ENCODE peak calls at places on chromosome 1, in seven cellular contexts. W, X, S, U, M, A and K are unnamed samples.

GRCh38 chr1:164466429-164466828 is 92.6 kb upstream of the PBX1 start:
- DNase-seq in W (no peak), X (no peak), S (no peak), U (no peak), M (no peak), A (no peak), K (no peak)

GRCh38 chr1:18597159-18598042 is 33.2 kb upstream of the PAX7 start:
- DNase-seq in W (peak; percentile 90), X (no peak), S (peak; percentile 77), U (peak; percentile 81), M (no peak), A (peak; percentile 18), K (no peak)

GRCh38 chr1:150789396-150789795 is 18.7 kb downstream of the CTSK start:
- DNase-seq in W (no peak), X (no peak), S (no peak), U (no peak), M (no peak), A (no peak), K (no peak)

GRCh38 chr1:233689017-233689747 is 75.3 kb downstream of the KCNK1 start:
- DNase-seq in W (no peak), X (no peak), S (no peak), U (no peak), M (no peak), A (no peak), K (no peak)

GRCh38 chr1:246497331-246497915 is 9.7 kb downstream of the SMYD3 start:
- DNase-seq in W (no peak), X (no peak), S (peak; percentile 64), U (peak; percentile 66), M (peak; percentile 60), A (peak; percentile 72), K (peak; percentile 48)

GRCh38 chr1:167774710-167775109 is 52.9 kb downstream of the MPZL1 start:
- DNase-seq in W (no peak), X (no peak), S (no peak), U (no peak), M (no peak), A (no peak), K (no peak)

GRCh38 chr1:33348194-33348593 is 27.3 kb upstream of the A3GALT2 start:
- DNase-seq in W (no peak), X (no peak), S (no peak), U (no peak), M (no peak), A (no peak), K (no peak)

GRCh38 chr1:44289530-44289929 is 65.5 kb downstream of the ERI3 start:
- DNase-seq in W (no peak), X (no peak), S (no peak), U (peak; percentile 24), M (no peak), A (no peak), K (no peak)

GRCh38 chr1:70685300-70686286 is 274.5 kb downstream of the CTH start:
- DNase-seq in W (peak; percentile 71), X (peak; percentile 13), S (peak; percentile 57), U (peak; percentile 60), M (peak; percentile 41), A (peak; percentile 68), K (peak; percentile 55)

GRCh38 chr1:43901562-43901961 is 32.0 kb upstream of the ARTN start:
- DNase-seq in W (no peak), X (no peak), S (no peak), U (peak; percentile 36), M (no peak), A (no peak), K (no peak)

GRCh38 chr1:209692296-209692695 is 12.3 kb upstream of the HSD11B1 start:
- DNase-seq in W (no peak), X (no peak), S (no peak), U (no peak), M (no peak), A (no peak), K (no peak)

GRCh38 chr1:81915937-81916336 is 115.2 kb downstream of the ADGRL2 start:
- DNase-seq in W (no peak), X (no peak), S (no peak), U (no peak), M (no peak), A (no peak), K (no peak)

GRCh38 chr1:81907569-81907968 is 106.8 kb downstream of the ADGRL2 start:
- DNase-seq in W (no peak), X (no peak), S (no peak), U (no peak), M (no peak), A (no peak), K (no peak)

DNA sequence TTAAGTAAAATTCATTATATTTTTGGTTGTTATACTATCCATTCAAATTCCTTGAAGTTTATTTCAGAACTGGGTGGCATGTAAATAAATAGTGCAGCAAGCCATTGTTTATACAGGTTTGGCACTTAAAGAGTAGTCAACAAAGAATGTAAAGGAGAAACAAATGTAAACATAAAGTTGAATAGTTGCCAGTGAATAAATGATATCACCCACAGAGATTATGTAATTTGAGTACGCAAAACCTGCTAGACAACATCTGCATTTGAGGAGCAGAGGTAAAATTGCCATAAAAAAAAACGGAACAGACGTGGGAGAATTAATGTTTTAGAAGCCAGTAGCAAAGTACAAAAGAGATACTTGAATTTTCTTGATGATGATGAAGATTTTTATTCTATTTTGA is 111.6 kb downstream of the ADGRL2 start:
- DNase-seq in W (no peak), X (no peak), S (no peak), U (no peak), M (no peak), A (no peak), K (no peak)
- TF ChIP-seq SIN3A in W (no peak), X (no peak), S (no peak), U (no peak), M (no peak), A (no peak), K (no peak)

GRCh38 chr1:156795374-156795733 is 21.3 kb downstream of the SH2D2A start:
- DNase-seq in W (no peak), X (no peak), S (no peak), U (no peak), M (no peak), A (no peak), K (no peak)

GRCh38 chr1:156797212-156797871 is 19.3 kb downstream of the SH2D2A start:
- DNase-seq in W (no peak), X (no peak), S (peak; percentile 68), U (peak; percentile 76), M (peak; percentile 33), A (peak; percentile 55), K (peak; percentile 45)

GRCh38 chr1:156794506-156795373 is 21.9 kb downstream of the SH2D2A start:
- DNase-seq in W (no peak), X (no peak), S (no peak), U (no peak), M (no peak), A (peak; percentile 60), K (no peak)

GRCh38 chr1:156796340-156797097 is 20.1 kb downstream of the SH2D2A start:
- DNase-seq in W (no peak), X (no peak), S (peak; percentile 26), U (no peak), M (no peak), A (no peak), K (no peak)

GRCh38 chr1:156795787-156796186 is 20.9 kb downstream of the SH2D2A start:
- DNase-seq in W (no peak), X (no peak), S (no peak), U (no peak), M (no peak), A (peak; percentile 79), K (no peak)
- H3K36me3 ChIP-seq in W (peaks cover 33% of the 10 kb centered on the region), X (peaks cover 41% of the 10 kb centered on the region), S (peaks cover 88% of the 10 kb centered on the region), U (peaks cover 99% of the 10 kb centered on the region), M (peaks cover 69% of the 10 kb centered on the region), A (peaks cover 74% of the 10 kb centered on the region), K (peaks cover 31% of the 10 kb centered on the region)

GRCh38 chr1:203281851-203282661 is 23.3 kb upstream of the BTG2 start:
- DNase-seq in W (peak; percentile 34), X (no peak), S (no peak), U (no peak), M (no peak), A (peak; percentile 29), K (no peak)

GRCh38 chr1:203282720-203283542 is 22.4 kb upstream of the BTG2 start:
- DNase-seq in W (no peak), X (no peak), S (no peak), U (no peak), M (no peak), A (no peak), K (no peak)

GRCh38 chr1:203280061-203280460 is 25.3 kb upstream of the BTG2 start:
- DNase-seq in W (no peak), X (no peak), S (no peak), U (no peak), M (no peak), A (no peak), K (no peak)

GRCh38 chr1:203278885-203279406 is 26.4 kb upstream of the BTG2 start:
- DNase-seq in W (peak; percentile 57), X (no peak), S (no peak), U (no peak), M (no peak), A (no peak), K (no peak)

GRCh38 chr1:203281033-203281432 is 24.3 kb upstream of the BTG2 start:
- DNase-seq in W (peak; percentile 39), X (no peak), S (no peak), U (no peak), M (no peak), A (no peak), K (no peak)
- H3K4me1 ChIP-seq in W (peaks cover 3% of the 10 kb centered on the region), X (peaks cover 46% of the 10 kb centered on the region), S (peaks cover 28% of the 10 kb centered on the region), U (peaks cover 31% of the 10 kb centered on the region), M (peaks cover 6% of the 10 kb centered on the region), A (peaks cover 26% of the 10 kb centered on the region), K (no peaks in the 10 kb centered on the region)

GRCh38 chr1:115469703-115470476 is 131.8 kb upstream of the NGF start:
- DNase-seq in W (peak; percentile 90), X (no peak), S (peak; percentile 77), U (peak; percentile 85), M (peak; percentile 31), A (peak; percentile 8), K (peak; percentile 8)
- TF ChIP-seq SIN3A in W (no peak), X (no peak), S (no peak), U (no peak), M (no peak), A (no peak), K (no peak)